ENCODE peak calls at places on chromosomes 3 and 15, in seven cellular contexts. C, F, P, T, J, O and N are unnamed samples.

GRCh38 chr3:111986800-111987199 is 8.0 kb downstream of the ABHD10 start:
- DNase-seq in P (no peak), J (no peak), C (no peak), F (no peak), O (no peak), T (no peak), N (no peak)

GRCh38 chr15:66714543-66714981 is 12.5 kb downstream of the SMAD6 start:
- DNase-seq in C (peak; percentile 60), J (no peak), P (no peak), F (no peak), O (peak; percentile 30), T (no peak), N (no peak)

GRCh38 chr15:42679285-42680141 is 57.4 kb downstream of the CDAN1 start:
- DNase-seq in C (no peak), J (no peak), T (no peak), P (no peak), O (peak; percentile 95), F (no peak), N (no peak)

GRCh38 chr15:75095594-75095993 is 72.2 kb downstream of the PPCDC start:
- DNase-seq in P (no peak), F (no peak), T (no peak), O (no peak), J (no peak), C (no peak), N (no peak)

GRCh38 chr15:74543583-74543982 is 2.6 kb downstream of the ARID3B start:
- DNase-seq in C (no peak), P (no peak), F (peak; percentile 43), T (peak; percentile 85), J (no peak), O (peak; percentile 38), N (no peak)

GRCh38 chr3:165796701-165797100 is 40.5 kb downstream of the BCHE start:
- DNase-seq in T (no peak), O (no peak), P (no peak), J (no peak), F (no peak), C (no peak), N (no peak)

GRCh38 chr3:63934484-63934883 is 22.3 kb upstream of the SCAANT1 start:
- DNase-seq in P (no peak), F (no peak), C (no peak), J (no peak), T (no peak), O (no peak), N (no peak)

GRCh38 chr3:126267976-126268615 is 87.7 kb upstream of the ALDH1L1 start:
- DNase-seq in C (no peak), J (no peak), T (no peak), O (no peak), P (no peak), F (no peak), N (no peak)

GRCh38 chr3:73143821-73144237 is 82.4 kb downstream of the EBLN2 start:
- DNase-seq in P (no peak), F (no peak), J (peak; percentile 40), O (no peak), C (no peak), T (no peak), N (no peak)

GRCh38 chr15:99174989-99175388 is 70.1 kb downstream of the SYNM start:
- DNase-seq in O (no peak), F (no peak), C (no peak), T (no peak), J (no peak), P (no peak), N (no peak)

GRCh38 chr3:14534379-14535191 is 5.6 kb downstream of the GRIP2 start:
- DNase-seq in O (no peak), F (no peak), J (no peak), C (no peak), T (no peak), P (no peak), N (no peak)

DNA sequence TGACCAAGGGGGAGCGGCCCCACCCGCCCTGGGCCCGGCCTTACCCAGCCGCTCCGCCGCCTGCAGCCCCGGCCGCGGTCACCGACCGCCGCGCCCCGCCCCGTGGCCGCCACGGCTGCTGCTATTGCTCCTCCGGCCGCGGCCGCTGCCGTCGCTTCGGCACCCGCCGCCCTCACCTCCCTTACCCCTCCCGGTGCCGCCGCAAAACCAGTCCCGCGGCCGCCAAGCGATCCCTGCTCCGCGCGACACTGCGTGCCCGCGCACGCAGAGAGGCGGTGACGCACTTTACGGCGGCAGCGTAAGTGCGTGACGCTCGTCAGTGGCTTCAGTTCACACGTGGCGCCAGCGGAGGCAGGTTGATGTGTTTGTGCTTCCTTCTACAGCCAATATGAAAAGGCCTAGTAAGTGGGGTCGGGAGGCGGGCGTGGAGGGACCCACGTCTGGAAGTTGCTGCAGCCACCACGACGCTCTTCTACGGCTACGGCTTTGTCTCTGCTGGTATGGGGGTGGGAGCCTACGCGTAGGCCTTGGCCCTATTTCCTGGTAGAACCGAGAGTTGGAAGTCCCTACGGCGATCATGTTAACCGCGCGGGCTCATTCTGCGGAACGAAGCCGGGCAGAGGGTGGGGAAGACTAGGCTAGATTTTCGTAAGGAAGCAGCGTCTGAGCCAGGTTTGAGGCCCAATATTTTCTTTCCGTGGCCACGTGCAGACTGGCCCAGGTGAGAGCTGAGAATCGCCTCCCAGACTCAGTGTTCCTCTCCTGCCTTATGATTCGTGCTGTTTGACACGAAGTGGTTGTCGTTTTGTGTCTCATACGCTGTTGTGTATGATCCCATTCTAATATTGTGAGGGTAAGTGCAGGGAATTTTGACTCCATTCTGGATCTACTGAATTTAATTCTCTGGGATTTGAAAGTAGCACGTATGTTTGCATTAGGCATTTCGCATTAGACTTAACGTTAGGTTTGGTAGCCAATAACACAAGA is at the start of the genes GNL3 and PBRM1:
- DNase-seq in F (peak; percentile 89), T (peak; percentile 97), J (peak; percentile 98), O (peak; percentile 87), C (peak; percentile 96), P (peak; percentile 71), N (peak; percentile 89)
- H3K4me3 ChIP-seq in F (peak within 1 kb of the TSS; percentile 63), T (peak within 1 kb of the TSS; percentile 96), J (peak within 1 kb of the TSS; percentile 91), O (peak within 1 kb of the TSS; percentile 88), C (peak within 1 kb of the TSS; percentile 99), P (peak within 1 kb of the TSS; percentile 83), N (peak within 1 kb of the TSS; percentile 97)

DNA sequence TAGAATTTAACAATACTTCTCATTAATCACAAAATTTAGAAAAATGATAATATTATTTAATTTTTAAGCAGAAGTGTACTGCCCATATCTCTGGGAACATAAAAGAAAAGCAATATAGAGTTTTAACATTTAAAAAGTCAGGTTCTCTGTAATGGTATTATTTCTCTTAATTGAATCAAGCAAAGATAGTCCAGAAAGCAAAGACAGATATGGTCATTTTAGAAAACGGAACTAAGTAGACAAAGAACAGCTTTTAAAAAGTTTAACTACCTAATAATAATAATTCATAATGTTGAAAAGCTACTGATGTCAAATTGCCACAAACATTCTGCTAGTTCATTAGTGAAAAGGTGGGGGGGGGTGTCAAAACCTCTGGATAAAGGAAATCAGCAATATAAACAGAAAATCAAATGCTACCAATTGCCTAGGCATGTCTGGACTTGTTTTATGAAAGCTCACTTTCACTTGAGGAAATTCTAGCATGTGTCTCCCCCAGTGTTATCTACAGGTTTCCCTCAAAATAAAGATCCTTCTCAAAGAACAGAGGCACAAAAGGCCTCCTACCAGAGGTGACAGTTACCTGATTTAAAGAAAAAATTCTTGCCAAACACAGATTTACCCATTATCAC is 1.7 kb downstream of the ZMAT3 start:
- DNase-seq in C (peak; percentile 64), F (no peak), J (peak; percentile 58), T (peak; percentile 4), P (no peak), O (peak; percentile 55), N (no peak)
- H3K4me3 ChIP-seq in C (peak overlapping the region; percentile 78), F (no peak overlapping the region), J (peak overlapping the region; percentile 70), T (no peak overlapping the region), P (peak overlapping the region; percentile 88), O (peak overlapping the region; percentile 17), N (peak overlapping the region; percentile 91)

GRCh38 chr3:41653575-41654239 is 308.2 kb downstream of the ULK4 start:
- DNase-seq in C (peak; percentile 39), F (no peak), P (no peak), J (peak; percentile 26), O (no peak), T (no peak), N (no peak)
- H3K4me3 ChIP-seq in C (no peak overlapping the region), F (no peak overlapping the region), P (no peak overlapping the region), J (no peak overlapping the region), O (no peak overlapping the region), T (no peak overlapping the region), N (no peak overlapping the region)

DNA sequence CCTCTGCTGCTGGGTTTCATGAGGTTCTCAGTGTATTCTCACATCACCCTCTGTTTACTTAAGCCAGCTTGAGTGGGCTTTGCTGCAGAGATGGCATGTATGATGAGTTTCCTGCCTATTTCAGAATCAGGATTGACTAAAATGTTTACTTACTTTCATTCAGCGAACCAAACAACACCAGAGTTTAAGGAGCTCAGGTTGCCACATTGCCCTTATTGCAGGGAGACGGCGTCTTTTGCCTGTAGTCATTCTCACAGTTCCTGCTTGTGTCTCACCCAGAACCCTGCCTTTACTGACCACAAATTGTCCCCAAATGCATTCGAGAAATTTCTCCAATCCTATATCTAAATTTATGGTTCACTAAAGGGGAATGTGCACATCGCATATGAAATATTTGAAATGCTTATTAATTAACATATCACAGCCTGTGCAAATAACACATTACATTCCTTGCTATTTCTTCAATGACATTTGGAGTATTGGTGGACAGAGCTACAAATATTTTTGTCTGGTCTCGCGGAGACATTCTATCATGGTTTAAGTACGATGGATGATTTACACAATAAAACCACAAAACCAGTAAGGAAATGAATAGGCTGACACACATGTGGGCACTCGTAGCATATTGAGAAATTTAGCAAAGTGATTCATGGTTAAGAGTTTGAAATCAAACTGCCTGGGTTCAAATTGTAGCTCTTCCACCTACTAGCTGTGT is 377.2 kb upstream of the CFAP20DC start:
- DNase-seq in F (no peak), T (no peak), P (no peak), J (peak; percentile 81), C (peak; percentile 74), O (peak; percentile 97), N (no peak)
- H3K4me3 ChIP-seq in F (no peak overlapping the region), T (no peak overlapping the region), P (no peak overlapping the region), J (no peak overlapping the region), C (no peak overlapping the region), O (no peak overlapping the region), N (no peak overlapping the region)

GRCh38 chr3:71195492-71195891 is 388.0 kb downstream of the FOXP1 start:
- DNase-seq in T (no peak), O (peak; percentile 91), F (no peak), P (no peak), C (peak; percentile 89), J (peak; percentile 86), N (no peak)
- H3K4me3 ChIP-seq in T (no peak overlapping the region), O (no peak overlapping the region), F (no peak overlapping the region), P (no peak overlapping the region), C (no peak overlapping the region), J (no peak overlapping the region), N (no peak overlapping the region)

GRCh38 chr3:55486101-55486856 is 827 bp downstream of the WNT5A start:
- DNase-seq in F (no peak), J (peak; percentile 91), P (no peak), T (peak; percentile 41), O (no peak), C (peak; percentile 83), N (no peak)
- H3K4me3 ChIP-seq in F (no peak overlapping the region), J (peak overlapping the region; percentile 73), P (peak overlapping the region; percentile 65), T (peak overlapping the region; percentile 95), O (peak overlapping the region; percentile 49), C (peak overlapping the region; percentile 81), N (no peak overlapping the region)

GRCh38 chr15:56759450-56759845 is 26.1 kb upstream of the ZNF280D start:
- DNase-seq in C (peak; percentile 92), O (peak; percentile 85), T (no peak), F (no peak), J (peak; percentile 96), P (no peak), N (no peak)
- H3K4me3 ChIP-seq in C (no peak overlapping the region), O (no peak overlapping the region), T (no peak overlapping the region), F (no peak overlapping the region), J (no peak overlapping the region), P (no peak overlapping the region), N (no peak overlapping the region)